ENCODE peak calls at places on chromosomes 2 and 18, in eight cellular contexts. B, T, D, M, E, P, N and K are unnamed samples.

GRCh38 chr2:169362346-169363026 is at the start of gene LRP2:
- DNase-seq in M (no peak), B (no peak), E (no peak), P (no peak), D (no peak), N (peak), T (no peak), K (no peak)

GRCh38 chr2:201320701-201321100 is 36.4 kb downstream of the FLACC1 start:
- DNase-seq in P (no peak), B (no peak), M (peak), N (no peak), T (no peak), D (no peak), E (peak), K (no peak)

GRCh38 chr2:73890301-73891092 is 2.3 kb upstream of the ACTG2 start:
- DNase-seq in E (no peak), B (no peak), D (peak), M (no peak), N (peak), P (no peak), T (no peak), K (no peak)

GRCh38 chr2:223054193-223054781 is 2.3 kb downstream of the KCNE4 start:
- DNase-seq in N (peak), B (peak), M (no peak), P (no peak), T (peak), D (peak), E (peak), K (peak)

GRCh38 chr2:164747786-164748433 is 93.7 kb downstream of the COBLL1 start:
- DNase-seq in D (no peak), N (no peak), P (no peak), M (no peak), T (no peak), B (no peak), E (no peak), K (peak)

GRCh38 chr2:179751184-179751809 is 110.1 kb downstream of the ZNF385B start:
- DNase-seq in D (no peak), B (no peak), P (no peak), E (peak), T (no peak), N (peak), M (no peak), K (peak)

GRCh38 chr2:196977491-196977890 is 51.0 kb upstream of the PGAP1 start:
- DNase-seq in N (no peak), B (no peak), E (no peak), D (no peak), M (no peak), T (no peak), P (no peak), K (no peak)

GRCh38 chr2:213152065-213152794 is 818 bp upstream of the IKZF2 start:
- DNase-seq in N (peak), M (peak), P (no peak), E (peak), T (peak), B (peak), D (peak), K (peak)

GRCh38 chr2:47897191-47897955 is 8.9 kb downstream of the FBXO11 start:
- DNase-seq in E (no peak), P (no peak), D (no peak), N (no peak), M (no peak), T (no peak), B (no peak), K (no peak)

GRCh38 chr2:112805542-112805941 is 21.2 kb upstream of the IL1A start:
- DNase-seq in P (no peak), D (no peak), E (no peak), M (no peak), N (no peak), T (no peak), B (no peak), K (no peak)

GRCh38 chr2:38106420-38107182 is 30.6 kb upstream of the CYP1B1 start:
- DNase-seq in T (no peak), P (no peak), N (peak), M (no peak), B (peak), E (peak), D (peak), K (peak)
- H3K4me3 ChIP-seq in T (no peak), P (no peak), N (no peak), M (no peak), B (no peak), E (no peak), D (no peak), K (no peak)

DNA sequence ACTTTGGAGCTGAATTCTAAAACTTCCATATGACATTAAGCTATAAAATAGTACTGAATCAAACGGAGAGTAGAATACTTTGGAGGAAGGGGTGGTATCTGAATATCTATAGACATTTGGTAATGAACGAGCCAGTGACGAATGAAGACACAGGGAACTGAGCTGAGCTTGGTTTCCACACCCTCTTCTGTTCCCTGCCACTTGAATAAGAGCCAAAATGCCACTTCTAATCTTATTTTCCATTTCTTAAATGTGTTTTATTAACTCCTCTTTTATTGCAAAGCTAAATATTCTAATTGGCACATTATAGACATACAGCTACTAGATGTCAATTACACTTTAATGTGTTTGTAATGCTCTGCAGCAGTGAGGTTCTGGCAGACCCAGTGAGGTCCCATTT is 76.1 kb downstream of the AFF3 start:
- DNase-seq in P (no peak), T (no peak), E (no peak), D (no peak), B (no peak), N (no peak), M (no peak), K (no peak)
- TF ChIP-seq CTCF in P (no peak), T (no peak), E (no peak), D (no peak), B (no peak), N (no peak), M (no peak), K (no peak)

GRCh38 chr2:231672617-231673347 is 35.5 kb upstream of the PTMA start:
- DNase-seq in D (peak), B (peak), N (peak), T (no peak), E (peak), P (peak), M (peak), K (peak)

GRCh38 chr2:231676243-231676642 is 32.1 kb upstream of the PTMA start:
- DNase-seq in B (no peak), D (no peak), M (no peak), T (no peak), P (no peak), E (no peak), N (no peak), K (no peak)

GRCh38 chr2:231677632-231678104 is 30.7 kb upstream of the PTMA start:
- DNase-seq in M (peak), D (peak), N (peak), E (peak), T (peak), B (peak), P (no peak), K (peak)

GRCh38 chr2:231673348-231673770 is 35.0 kb upstream of the PTMA start:
- DNase-seq in N (peak), M (peak), E (peak), B (peak), P (peak), D (no peak), T (no peak), K (peak)

DNA sequence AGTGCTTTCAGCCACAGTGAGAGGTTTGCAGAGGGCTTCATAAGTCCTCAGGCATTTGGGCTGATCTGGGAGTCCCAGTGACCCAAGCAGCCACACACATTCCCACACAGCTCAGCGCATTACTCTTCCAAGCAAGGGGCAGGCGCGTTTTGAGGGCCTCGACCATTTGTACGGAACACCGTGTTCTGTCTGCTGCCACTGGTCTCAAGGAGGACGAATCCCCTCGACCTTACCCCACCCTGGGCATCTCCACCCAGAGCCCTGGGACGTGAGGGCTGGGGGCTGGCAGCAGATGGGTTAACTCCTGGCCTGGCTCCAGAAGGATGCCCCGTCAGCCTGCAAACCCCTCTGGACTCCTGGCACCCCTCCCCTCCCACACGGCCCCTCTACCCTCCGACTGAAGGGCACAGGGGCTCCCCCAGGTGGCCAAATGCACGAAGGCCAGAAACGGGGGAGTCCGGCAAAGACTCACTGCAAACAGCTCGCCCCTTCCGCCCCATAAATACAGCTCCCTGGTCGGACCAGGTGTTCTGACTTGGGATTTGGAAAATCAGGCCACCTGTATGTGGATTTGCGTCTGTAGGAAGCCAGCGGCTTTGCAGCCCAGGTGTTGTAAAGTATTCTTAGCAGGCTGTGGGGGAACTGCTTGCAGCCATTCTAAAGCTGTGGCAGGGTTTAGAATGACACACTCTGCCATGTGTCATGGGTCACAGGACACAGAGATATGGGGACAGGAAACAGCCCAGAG is 33.6 kb upstream of the PTMA start:
- DNase-seq in M (peak), E (peak), P (peak), T (peak), B (peak), D (peak), N (peak), K (peak)
- H3K4me3 ChIP-seq in M (no peak), E (no peak), P (no peak), T (no peak), B (no peak), D (no peak), N (no peak), K (no peak)

DNA sequence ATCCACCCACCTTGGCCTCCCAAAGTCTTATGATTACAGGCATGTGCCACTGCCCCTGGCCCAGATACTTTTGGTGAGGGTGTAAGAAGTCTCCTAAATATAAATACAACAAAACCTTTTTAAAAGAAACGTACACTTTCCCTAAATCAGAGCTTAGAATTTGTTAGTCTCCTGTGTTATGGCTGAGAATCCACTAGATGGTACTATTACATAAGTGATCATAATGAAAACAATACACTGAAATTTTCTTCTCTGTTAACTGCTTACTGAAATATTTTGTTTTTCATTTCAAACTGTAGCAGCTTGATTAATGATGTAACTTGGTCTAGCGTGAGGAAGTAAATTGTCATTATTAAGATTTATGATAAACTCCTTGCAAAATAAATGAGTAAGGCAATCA is 74.8 kb upstream of the FAM98A start:
- DNase-seq in N (peak), T (no peak), P (no peak), E (peak), D (no peak), M (no peak), B (no peak), K (peak)
- TF ChIP-seq CTCF in N (peak), T (peak), P (no peak), E (no peak), D (peak), M (peak), B (peak), K (peak)

GRCh38 chr2:136116813-136117390 is 1.0 kb downstream of the CXCR4 start:
- DNase-seq in E (no peak), M (no peak), D (no peak), T (no peak), P (no peak), N (no peak), B (no peak), K (no peak)
- H3K4me3 ChIP-seq in E (peak), M (peak), D (no peak), T (peak), P (peak), N (peak), B (peak), K (peak)

GRCh38 chr2:134154269-134154668 is 99.6 kb upstream of the MGAT5 start:
- DNase-seq in E (no peak), P (no peak), M (no peak), B (no peak), N (no peak), D (no peak), T (no peak), K (peak)
- TF ChIP-seq CTCF in E (no peak), P (no peak), M (no peak), B (no peak), N (no peak), D (no peak), T (no peak), K (no peak)

GRCh38 chr2:218292700-218293014 is 354 bp upstream of the TMBIM1 start:
- DNase-seq in D (no peak), M (no peak), P (no peak), B (no peak), E (no peak), N (no peak), T (no peak), K (no peak)
- H3K4me3 ChIP-seq in D (peak), M (peak), P (peak), B (peak), E (peak), N (peak), T (peak), K (peak)

GRCh38 chr2:33729353-33729752 is 130.3 kb upstream of the FAM98A start:
- DNase-seq in T (no peak), N (no peak), D (no peak), E (no peak), B (no peak), P (no peak), M (no peak), K (no peak)

GRCh38 chr2:33730193-33730592 is 131.1 kb upstream of the FAM98A start:
- DNase-seq in B (no peak), E (no peak), T (no peak), P (no peak), N (no peak), D (no peak), M (no peak), K (no peak)

GRCh38 chr2:33728106-33728505 is 129.0 kb upstream of the FAM98A start:
- DNase-seq in B (no peak), M (no peak), T (no peak), N (no peak), D (no peak), P (no peak), E (no peak), K (no peak)

GRCh38 chr2:33726415-33726814 is 127.3 kb upstream of the FAM98A start:
- DNase-seq in P (no peak), M (no peak), T (no peak), D (no peak), E (no peak), B (no peak), N (no peak), K (no peak)

DNA sequence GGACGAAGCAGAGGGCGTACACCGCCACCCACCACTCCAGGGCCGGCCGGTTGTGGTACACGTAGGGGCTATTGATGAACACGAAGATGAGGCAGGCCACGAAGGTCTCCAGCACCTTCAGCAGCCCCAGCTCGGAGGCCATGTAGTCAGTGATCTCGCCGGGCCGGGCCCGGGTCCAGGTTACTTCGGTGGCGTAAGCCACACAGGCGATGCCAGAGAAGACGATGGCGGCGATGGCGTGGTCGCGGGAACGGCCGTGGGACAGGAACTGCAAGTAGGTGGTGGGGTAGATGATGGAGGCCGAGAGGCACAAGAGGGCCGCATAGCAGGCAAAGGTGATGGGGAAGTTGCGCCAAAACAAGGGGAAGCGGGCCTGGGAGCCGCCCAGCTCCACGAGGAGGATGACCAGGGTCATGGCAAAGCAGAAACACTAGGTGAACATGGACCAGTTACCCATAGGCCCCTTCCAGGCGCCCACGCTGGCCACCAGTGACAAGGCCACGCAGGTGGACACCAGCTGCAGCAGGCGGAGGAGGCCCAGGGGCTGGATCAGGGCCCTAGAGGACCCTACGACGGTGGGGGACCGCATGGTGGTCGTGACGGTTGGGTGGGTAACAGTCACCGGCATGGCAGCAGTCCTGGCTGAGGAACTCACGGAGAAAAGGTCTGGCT is 128.4 kb upstream of the FAM98A start:
- DNase-seq in P (no peak), D (no peak), T (no peak), B (no peak), N (no peak), M (no peak), E (no peak), K (no peak)
- TF ChIP-seq CTCF in P (no peak), D (no peak), T (no peak), B (no peak), N (no peak), M (no peak), E (no peak), K (no peak)

DNA sequence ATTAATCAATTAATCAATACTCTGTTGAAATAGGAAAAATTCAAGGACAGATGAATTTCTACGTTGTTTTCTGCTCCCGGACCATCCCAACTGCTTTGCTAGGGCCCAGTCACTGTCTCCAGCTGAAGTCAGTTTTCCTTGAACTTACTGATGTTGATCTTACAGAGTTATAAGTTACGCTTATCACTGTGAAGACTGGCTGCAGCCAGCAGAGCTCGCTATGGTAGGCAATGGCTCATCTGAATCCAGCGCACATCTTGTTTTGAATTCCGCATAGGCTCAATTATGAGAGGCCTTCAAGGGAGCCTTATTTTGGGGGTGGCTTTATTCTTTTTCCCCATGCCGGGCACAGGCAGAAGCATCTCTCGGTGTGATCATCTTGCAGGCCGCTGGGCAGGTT is 2.7 kb downstream of the MC2R start:
- DNase-seq in D (no peak), B (no peak), E (no peak), N (no peak), M (no peak), P (no peak), T (no peak), K (no peak)
- H3K4me3 ChIP-seq in D (no peak), B (no peak), E (no peak), N (no peak), M (no peak), P (no peak), T (no peak), K (no peak)

GRCh38 chr2:224449212-224450147 is 47.6 kb upstream of the FAM124B start:
- DNase-seq in D (no peak), T (no peak), E (peak), M (no peak), P (no peak), B (no peak), N (no peak), K (peak)
- TF ChIP-seq CTCF in D (peak), T (peak), E (peak), M (peak), P (peak), B (peak), N (peak), K (peak)